ENCODE peak calls at places on chromosomes 1 and 21, in four cellular contexts. G, N, A and Y are unnamed samples.

GRCh38 chr1:230306158-230306557 is 120.0 kb downstream of the PGBD5 start:
- DNase-seq in G (no peak), N (no peak), A (no peak), Y (no peak)

GRCh38 chr21:45475797-45476570 is 66.3 kb downstream of the SLC19A1 start:
- DNase-seq in G (no peak), N (no peak), A (no peak), Y (no peak)

GRCh38 chr1:5667513-5668325 is 324.5 kb downstream of the NPHP4 start:
- DNase-seq in G (no peak), N (no peak), A (no peak), Y (no peak)

GRCh38 chr1:20327467-20327866 is 36.8 kb downstream of the VWA5B1 start:
- DNase-seq in G (no peak), N (no peak), A (no peak), Y (no peak)

GRCh38 chr1:98797506-98797905 is 136.0 kb downstream of the SNX7 start:
- DNase-seq in G (no peak), N (no peak), A (no peak), Y (no peak)

GRCh38 chr21:32940079-32941014 is 85.4 kb upstream of the OLIG2 start:
- DNase-seq in G (peak), N (peak), A (no peak), Y (peak)

GRCh38 chr1:201750934-201751333 is 78.0 kb upstream of the IPO9 start:
- DNase-seq in G (peak), N (peak), A (peak), Y (no peak)

GRCh38 chr1:37793773-37794371 is at the start of gene MANEAL:
- DNase-seq in G (peak), N (peak), A (no peak), Y (no peak)

GRCh38 chr1:56686171-56686570 is 41.1 kb downstream of the PRKAA2 start:
- DNase-seq in G (peak), N (peak), A (no peak), Y (no peak)

GRCh38 chr1:111882986-111883560 is 106.4 kb downstream of the KCND3 start:
- DNase-seq in G (no peak), N (no peak), A (no peak), Y (no peak)

GRCh38 chr1:157429841-157430240 is 122.5 kb downstream of the FCRL5 start:
- DNase-seq in G (no peak), N (peak), A (no peak), Y (peak)

GRCh38 chr1:9561429-9561828 is 22.2 kb downstream of the SLC25A33 start:
- DNase-seq in G (peak), N (peak), A (peak), Y (peak)

GRCh38 chr1:226414098-226414698 is 6.3 kb upstream of the PARP1 start:
- DNase-seq in G (no peak), N (no peak), A (no peak), Y (no peak)

GRCh38 chr1:32876341-32877210 is 5.9 kb upstream of the FNDC5 start:
- DNase-seq in G (peak), N (peak), A (no peak), Y (no peak)

GRCh38 chr21:37751268-37751975 is 164.8 kb downstream of the KCNJ6 start:
- DNase-seq in G (no peak), N (peak), A (no peak), Y (no peak)

GRCh38 chr1:207817778-207818751 is 66.2 kb downstream of the CD46 start:
- DNase-seq in G (no peak), N (no peak), A (no peak), Y (no peak)

GRCh38 chr1:71737768-71738167 is 544.6 kb downstream of the NEGR1 start:
- DNase-seq in G (no peak), N (no peak), A (no peak), Y (no peak)

GRCh38 chr1:84762664-84763063 is 72.4 kb upstream of the SSX2IP start:
- DNase-seq in G (no peak), N (no peak), A (no peak), Y (no peak)

GRCh38 chr1:17569200-17570139 is 30.0 kb downstream of the ARHGEF10L start:
- DNase-seq in G (peak), N (peak), A (peak), Y (peak)

GRCh38 chr1:90133133-90133532 is 138.2 kb downstream of the ZNF326 start:
- DNase-seq in G (peak), N (peak), A (no peak), Y (peak)

GRCh38 chr21:40658237-40658636 is 188.7 kb downstream of the DSCAM start:
- DNase-seq in G (no peak), N (no peak), A (no peak), Y (no peak)

GRCh38 chr1:226691257-226691656 is 47.8 kb downstream of the ITPKB start:
- DNase-seq in G (no peak), N (no peak), A (no peak), Y (no peak)

GRCh38 chr1:30569384-30569783 is 154.0 kb downstream of the MATN1 start:
- DNase-seq in G (no peak), N (no peak), A (no peak), Y (no peak)

GRCh38 chr1:228150458-228151169 is 884 bp downstream of the GJC2 start:
- DNase-seq in G (peak), N (peak), A (no peak), Y (peak)

GRCh38 chr1:27416387-27417111 is 24.1 kb downstream of the GPR3 start:
- DNase-seq in G (peak), N (peak), A (no peak), Y (no peak)

GRCh38 chr1:168628807-168629206 is 52.4 kb downstream of the XCL1 start:
- DNase-seq in G (peak), N (peak), A (no peak), Y (no peak)

GRCh38 chr1:86429830-86430229 is 5.9 kb downstream of the CLCA2 start:
- DNase-seq in G (peak), N (peak), A (peak), Y (peak)

GRCh38 chr1:222073307-222073995 is 331.6 kb upstream of the DUSP10 start:
- DNase-seq in G (peak), N (peak), A (peak), Y (peak)

GRCh38 chr1:18735369-18735997 is 104.8 kb downstream of the PAX7 start:
- DNase-seq in G (no peak), N (no peak), A (no peak), Y (no peak)

GRCh38 chr1:53498555-53499142 is 39.5 kb downstream of the DMRTB1 start:
- DNase-seq in G (no peak), N (peak), A (no peak), Y (no peak)

GRCh38 chr1:211628446-211628845 is 47.0 kb downstream of the NEK2 start:
- DNase-seq in G (no peak), N (no peak), A (no peak), Y (no peak)

DNA sequence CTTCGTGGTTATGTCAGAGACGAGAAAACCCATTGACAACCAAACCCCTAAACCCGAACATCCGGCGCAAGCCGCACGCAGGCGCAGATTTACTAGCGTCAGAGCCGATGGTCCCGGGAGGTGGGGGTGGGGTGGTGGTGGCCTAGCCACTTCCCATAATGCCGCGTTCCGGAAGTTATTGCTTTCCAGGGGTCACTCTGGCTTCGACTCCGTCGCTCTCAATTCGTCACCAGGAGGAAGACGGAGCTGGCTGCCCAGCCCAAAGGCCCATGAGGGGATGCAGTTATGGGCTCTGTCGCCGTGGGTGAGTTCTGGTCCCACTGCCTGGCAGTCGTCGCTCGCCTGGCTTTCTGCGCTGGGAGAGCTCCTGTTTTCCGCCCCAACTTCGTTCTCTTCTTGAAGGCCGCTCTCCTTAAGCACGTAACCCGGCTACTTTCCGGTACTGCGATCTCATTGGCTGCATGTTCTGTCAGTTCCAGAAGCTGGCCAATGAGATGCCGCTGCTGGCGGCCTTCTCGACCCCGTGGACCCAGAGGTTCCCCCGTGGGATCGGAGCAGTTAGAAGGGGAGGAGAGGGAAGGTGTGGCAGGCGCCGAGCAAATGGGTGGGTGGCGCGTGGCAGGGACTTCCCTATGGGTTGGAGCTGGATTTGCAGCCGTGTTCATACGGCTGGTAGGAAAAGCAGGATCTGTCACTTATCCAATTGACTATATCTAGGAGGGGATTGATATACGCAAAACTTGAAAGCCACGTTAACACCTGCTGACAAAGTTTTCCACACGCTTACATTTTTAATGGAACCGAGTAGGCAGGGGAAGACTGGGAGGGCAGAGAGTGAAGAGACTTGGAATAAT is at the start of gene USP16:
- DNase-seq in G (peak), N (peak), A (peak), Y (peak)
- TF ChIP-seq CTCF in G (no peak), N (peak), A (peak), Y (peak)

DNA sequence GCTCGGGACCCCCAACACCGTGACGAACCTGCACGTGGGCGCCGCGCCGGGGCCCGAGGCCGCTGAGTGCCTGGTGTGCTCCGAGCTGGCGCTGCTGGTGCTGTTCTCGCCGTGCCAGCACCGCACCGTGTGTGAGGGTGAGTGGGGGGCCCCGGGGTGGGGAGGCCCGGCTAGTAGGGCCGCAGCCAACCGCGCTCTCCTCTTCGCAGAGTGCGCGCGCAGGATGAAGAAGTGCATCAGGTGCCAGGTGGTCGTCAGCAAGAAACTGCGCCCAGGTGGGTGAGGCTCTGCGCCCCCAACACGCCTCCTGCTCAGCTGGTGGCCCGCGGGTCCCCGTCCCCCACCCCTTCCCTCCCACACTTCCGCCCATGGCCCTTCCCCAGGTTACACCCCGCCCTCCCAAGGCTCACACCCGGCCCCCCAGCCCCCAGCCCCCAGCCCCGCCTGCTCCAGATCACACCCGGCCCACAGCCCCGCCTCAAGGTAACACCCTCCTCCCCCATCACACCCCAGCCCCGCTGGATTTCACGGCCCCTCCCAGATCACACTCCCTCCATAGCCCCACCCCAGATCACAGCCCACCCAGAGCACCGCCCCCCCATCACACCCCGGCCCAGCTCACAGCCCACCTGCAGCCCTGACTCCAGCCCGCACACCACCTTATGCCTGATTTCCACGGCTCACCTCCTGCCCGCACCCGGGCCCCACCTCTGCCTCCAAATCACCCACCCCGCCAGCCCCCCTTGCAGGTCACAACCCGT is 2.4 kb upstream of the MMP23B start:
- DNase-seq in G (no peak), N (no peak), A (no peak), Y (no peak)
- H3K4me3 ChIP-seq in G (no peak), N (no peak), A (no peak), Y (no peak)

DNA sequence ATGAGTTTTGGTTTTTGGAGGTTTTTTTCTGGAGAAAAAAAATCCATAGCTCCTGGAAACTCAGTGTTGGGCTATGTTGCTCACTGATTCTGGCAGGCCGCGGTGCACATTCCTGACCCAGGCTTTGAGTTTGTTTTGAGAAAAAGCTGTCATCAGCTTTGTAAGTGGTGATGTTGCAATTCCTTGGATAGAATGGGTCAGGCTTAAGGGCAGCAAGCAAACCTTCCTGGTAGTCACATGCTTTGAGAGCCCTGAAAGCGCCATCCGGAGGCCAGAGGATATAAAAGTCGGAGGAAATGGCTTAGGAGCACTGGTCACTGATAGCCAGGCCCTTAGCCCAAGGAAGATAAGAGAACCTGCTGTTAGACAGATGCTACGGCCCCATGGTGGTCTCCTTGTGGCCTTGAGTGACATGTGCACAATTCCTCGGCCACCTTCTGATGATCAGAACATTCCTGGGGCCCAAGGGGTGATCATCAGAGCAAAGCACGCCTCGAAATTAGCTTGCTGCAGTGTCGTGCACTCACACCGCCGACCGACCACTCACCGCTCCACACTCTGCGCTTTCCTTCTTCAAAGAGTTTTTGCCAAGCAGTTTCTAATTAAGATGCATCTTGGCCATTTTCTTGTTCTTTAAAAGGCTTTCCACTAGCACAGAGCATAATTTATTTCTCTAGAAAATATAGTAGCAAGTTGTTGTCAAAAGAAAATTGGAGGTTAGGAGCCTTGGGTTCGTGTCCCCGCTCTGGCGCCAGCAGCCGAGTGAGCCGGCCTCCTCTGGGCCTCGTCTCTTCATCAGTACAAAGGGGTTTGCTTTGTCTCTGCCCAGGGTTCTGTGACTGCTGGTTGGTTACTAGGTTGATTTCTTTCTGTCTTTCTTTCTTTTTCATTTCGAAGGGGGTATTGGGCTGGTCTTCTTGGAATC is 78.7 kb downstream of the MAN1C1 start:
- DNase-seq in G (peak), N (peak), A (peak), Y (peak)
- TF ChIP-seq CTCF in G (peak), N (peak), A (peak), Y (peak)

DNA sequence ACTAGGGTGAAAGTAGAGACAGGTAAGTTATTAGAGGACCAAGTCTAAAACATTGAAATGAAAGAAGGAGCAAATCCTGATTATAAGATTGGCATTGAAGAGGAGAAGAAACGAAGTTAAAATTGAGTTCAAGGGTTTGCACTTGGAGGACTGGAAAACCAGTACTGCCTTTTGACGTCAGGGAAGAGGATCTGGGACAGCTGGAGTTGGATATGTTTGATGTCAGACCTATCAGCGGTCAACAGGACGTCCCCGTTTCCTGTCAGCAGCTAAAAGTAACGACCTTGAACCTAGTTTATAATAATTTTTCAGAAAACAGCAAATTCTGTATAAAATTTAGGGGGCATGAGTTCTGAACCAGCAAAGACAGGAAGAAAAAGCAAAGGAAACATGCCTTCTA is 1.2 kb upstream of the NID1 start:
- DNase-seq in G (peak), N (no peak), A (no peak), Y (no peak)
- H3K4me3 ChIP-seq in G (no peak), N (no peak), A (no peak), Y (no peak)

GRCh38 chr1:68232354-68233148 is at the start of gene WLS:
- DNase-seq in G (peak), N (peak), A (no peak), Y (peak)
- TF ChIP-seq CTCF in G (peak), N (peak), A (peak), Y (peak)

DNA sequence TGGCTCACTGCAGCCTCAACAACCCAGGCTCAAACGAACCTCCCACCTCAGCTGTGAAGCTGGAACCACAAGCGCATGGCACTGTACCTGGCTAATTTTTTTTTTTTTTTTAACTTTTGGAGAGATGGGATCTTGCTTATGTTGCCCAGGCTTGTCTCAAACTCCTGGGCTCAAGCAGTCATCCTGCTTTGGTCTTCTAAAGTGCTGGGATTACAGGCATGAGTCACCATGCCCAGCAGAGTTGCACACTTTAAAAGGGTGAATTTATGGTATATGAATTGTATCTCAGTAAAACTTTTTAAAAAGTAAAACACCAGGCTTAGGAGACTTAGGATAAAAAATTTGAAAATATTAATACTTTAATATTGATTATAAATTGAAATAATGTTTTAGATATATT is 99.1 kb downstream of the CLEC20A start:
- DNase-seq in G (peak), N (peak), A (no peak), Y (no peak)
- H3K4me3 ChIP-seq in G (no peak), N (no peak), A (no peak), Y (no peak)

GRCh38 chr1:118132000-118132399 is 53.0 kb downstream of the SPAG17 start:
- DNase-seq in G (no peak), N (no peak), A (no peak), Y (no peak)
- TF ChIP-seq CTCF in G (no peak), N (no peak), A (no peak), Y (no peak)